ENCODE peak calls at places on chromosomes 6 and 20, in ten cellular contexts. One of them, this sample, is unnamed.

GRCh38 chr6:33343953-33344611 is 26.5 kb upstream of the ZBTB22 start:
- DNase-seq in astrocyte of the cerebellum: no peak
- DNase-seq in transverse colon: no peak
- DNase-seq in HCT116: no peak
- DNase-seq in adrenal gland: no peak
- DNase-seq in psoas muscle: no peak
- DNase-seq in brain microvascular endothelial cell: no peak
- DNase-seq in left lung: no peak
- DNase-seq in cardiac fibroblast: no peak
- DNase-seq in stomach: no peak
- DNase-seq in this sample: no peak

GRCh38 chr20:23652371-23652770 is 14.6 kb upstream of the CST3 start:
- DNase-seq in transverse colon: no peak
- DNase-seq in left lung: no peak
- DNase-seq in HCT116: no peak
- DNase-seq in stomach: no peak
- DNase-seq in cardiac fibroblast: no peak
- DNase-seq in adrenal gland: no peak
- DNase-seq in brain microvascular endothelial cell: peak
- DNase-seq in astrocyte of the cerebellum: no peak
- DNase-seq in psoas muscle: no peak
- DNase-seq in this sample: no peak

GRCh38 chr6:43869091-43869710 is 99.2 kb downstream of the VEGFA start:
- DNase-seq in cardiac fibroblast: no peak
- DNase-seq in stomach: no peak
- DNase-seq in psoas muscle: no peak
- DNase-seq in transverse colon: no peak
- DNase-seq in left lung: no peak
- DNase-seq in adrenal gland: no peak
- DNase-seq in HCT116: no peak
- DNase-seq in brain microvascular endothelial cell: no peak
- DNase-seq in astrocyte of the cerebellum: no peak
- DNase-seq in this sample: no peak

GRCh38 chr6:136039185-136039584 is 187.7 kb downstream of the PDE7B start:
- DNase-seq in adrenal gland: no peak
- DNase-seq in stomach: no peak
- DNase-seq in transverse colon: no peak
- DNase-seq in psoas muscle: no peak
- DNase-seq in left lung: no peak
- DNase-seq in cardiac fibroblast: peak
- DNase-seq in brain microvascular endothelial cell: no peak
- DNase-seq in HCT116: no peak
- DNase-seq in astrocyte of the cerebellum: no peak
- DNase-seq in this sample: no peak

GRCh38 chr20:5041433-5041832 is 40.1 kb upstream of the SLC23A2 start:
- DNase-seq in left lung: no peak
- DNase-seq in cardiac fibroblast: peak
- DNase-seq in adrenal gland: no peak
- DNase-seq in stomach: no peak
- DNase-seq in transverse colon: no peak
- DNase-seq in brain microvascular endothelial cell: peak
- DNase-seq in HCT116: no peak
- DNase-seq in astrocyte of the cerebellum: no peak
- DNase-seq in psoas muscle: no peak
- DNase-seq in this sample: no peak

GRCh38 chr6:10585232-10585887 is 64.2 kb downstream of the GCNT2 start:
- DNase-seq in astrocyte of the cerebellum: no peak
- DNase-seq in left lung: no peak
- DNase-seq in stomach: peak
- DNase-seq in brain microvascular endothelial cell: no peak
- DNase-seq in HCT116: no peak
- DNase-seq in psoas muscle: no peak
- DNase-seq in transverse colon: no peak
- DNase-seq in adrenal gland: no peak
- DNase-seq in cardiac fibroblast: no peak
- DNase-seq in this sample: no peak

GRCh38 chr20:11851646-11852045 is 66.0 kb upstream of the BTBD3 start:
- DNase-seq in transverse colon: no peak
- DNase-seq in brain microvascular endothelial cell: no peak
- DNase-seq in cardiac fibroblast: no peak
- DNase-seq in astrocyte of the cerebellum: no peak
- DNase-seq in psoas muscle: no peak
- DNase-seq in HCT116: no peak
- DNase-seq in left lung: no peak
- DNase-seq in adrenal gland: no peak
- DNase-seq in stomach: no peak
- DNase-seq in this sample: no peak

GRCh38 chr6:56827908-56828649 is 126.8 kb upstream of the BEND6 start:
- DNase-seq in brain microvascular endothelial cell: no peak
- DNase-seq in left lung: no peak
- DNase-seq in transverse colon: no peak
- DNase-seq in stomach: no peak
- DNase-seq in astrocyte of the cerebellum: no peak
- DNase-seq in adrenal gland: no peak
- DNase-seq in cardiac fibroblast: peak
- DNase-seq in HCT116: no peak
- DNase-seq in psoas muscle: no peak
- DNase-seq in this sample: no peak

GRCh38 chr6:30075987-30076311 is 380 bp upstream of the RNF39 start:
- DNase-seq in astrocyte of the cerebellum: no peak
- DNase-seq in adrenal gland: no peak
- DNase-seq in cardiac fibroblast: no peak
- DNase-seq in HCT116: no peak
- DNase-seq in brain microvascular endothelial cell: no peak
- DNase-seq in left lung: peak
- DNase-seq in stomach: peak
- DNase-seq in psoas muscle: no peak
- DNase-seq in transverse colon: no peak
- DNase-seq in this sample: no peak

GRCh38 chr6:30076333-30076732 is 764 bp upstream of the RNF39 start:
- DNase-seq in HCT116: no peak
- DNase-seq in adrenal gland: peak
- DNase-seq in stomach: no peak
- DNase-seq in astrocyte of the cerebellum: no peak
- DNase-seq in left lung: no peak
- DNase-seq in psoas muscle: no peak
- DNase-seq in cardiac fibroblast: no peak
- DNase-seq in transverse colon: no peak
- DNase-seq in brain microvascular endothelial cell: no peak
- DNase-seq in this sample: no peak

GRCh38 chr6:30073489-30074240 is 1.9 kb downstream of the RNF39 start:
- DNase-seq in left lung: no peak
- DNase-seq in astrocyte of the cerebellum: no peak
- DNase-seq in brain microvascular endothelial cell: no peak
- DNase-seq in psoas muscle: no peak
- DNase-seq in adrenal gland: no peak
- DNase-seq in transverse colon: no peak
- DNase-seq in HCT116: no peak
- DNase-seq in cardiac fibroblast: no peak
- DNase-seq in stomach: no peak
- DNase-seq in this sample: no peak

GRCh38 chr6:30074331-30075093 is 1.1 kb downstream of the RNF39 start:
- DNase-seq in HCT116: no peak
- DNase-seq in transverse colon: no peak
- DNase-seq in astrocyte of the cerebellum: no peak
- DNase-seq in brain microvascular endothelial cell: no peak
- DNase-seq in left lung: peak
- DNase-seq in adrenal gland: no peak
- DNase-seq in cardiac fibroblast: no peak
- DNase-seq in stomach: no peak
- DNase-seq in psoas muscle: no peak
- DNase-seq in this sample: no peak

GRCh38 chr6:30075094-30075986 is at the start of gene RNF39:
- DNase-seq in cardiac fibroblast: no peak
- DNase-seq in left lung: peak
- DNase-seq in adrenal gland: no peak
- DNase-seq in psoas muscle: no peak
- DNase-seq in transverse colon: peak
- DNase-seq in stomach: no peak
- DNase-seq in astrocyte of the cerebellum: no peak
- DNase-seq in brain microvascular endothelial cell: no peak
- DNase-seq in HCT116: no peak
- DNase-seq in this sample: no peak
- H3K4me3 ChIP-seq in cardiac fibroblast: no peak
- H3K4me3 ChIP-seq in left lung: peak
- H3K4me3 ChIP-seq in adrenal gland: no peak
- H3K4me3 ChIP-seq in psoas muscle: peak
- H3K4me3 ChIP-seq in transverse colon: no peak
- H3K4me3 ChIP-seq in stomach: peak
- H3K4me3 ChIP-seq in astrocyte of the cerebellum: peak
- H3K4me3 ChIP-seq in brain microvascular endothelial cell: no peak
- H3K4me3 ChIP-seq in HCT116: no peak
- H3K4me3 ChIP-seq in this sample: no peak

DNA sequence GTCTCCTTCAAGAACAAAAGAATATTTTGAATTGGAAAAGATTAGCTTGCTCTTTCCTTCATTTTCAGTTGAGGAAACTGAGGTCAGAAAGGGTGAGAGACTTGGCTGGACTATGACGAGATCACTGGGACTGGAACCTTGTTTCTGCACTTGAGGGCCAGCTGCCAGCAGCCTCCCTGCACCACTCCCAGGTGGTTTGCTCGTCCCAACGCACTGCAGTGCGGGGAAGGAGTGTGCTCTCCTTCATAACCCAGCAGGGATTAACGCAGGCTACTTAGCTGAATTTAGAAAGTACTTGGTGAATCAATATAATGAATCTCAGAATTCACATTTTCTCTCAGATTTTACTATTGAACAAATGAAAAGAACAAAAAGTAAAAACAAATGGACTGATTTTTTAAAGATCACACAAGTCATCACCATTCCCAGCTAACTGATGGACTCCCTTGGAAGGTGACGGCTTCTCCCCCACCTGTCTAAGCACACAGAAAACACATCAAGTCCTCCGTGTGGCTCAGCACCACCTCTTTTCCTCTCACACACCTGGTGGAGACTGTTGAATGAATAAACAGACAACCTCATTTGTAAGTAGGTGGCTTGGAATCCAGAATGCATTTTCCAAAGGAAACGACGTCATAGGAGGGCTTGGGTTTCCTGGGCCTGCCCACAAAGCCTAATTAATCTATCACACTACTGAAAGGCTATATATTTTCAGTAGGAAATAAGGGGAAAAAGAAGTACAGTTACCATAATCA is 120.9 kb downstream of the QRSL1 start:
- DNase-seq in transverse colon: no peak
- DNase-seq in left lung: no peak
- DNase-seq in cardiac fibroblast: no peak
- DNase-seq in astrocyte of the cerebellum: no peak
- DNase-seq in HCT116: no peak
- DNase-seq in brain microvascular endothelial cell: no peak
- DNase-seq in adrenal gland: no peak
- DNase-seq in psoas muscle: no peak
- DNase-seq in stomach: no peak
- DNase-seq in this sample: no peak
- TF ChIP-seq CTCF in transverse colon: no peak
- TF ChIP-seq CTCF in left lung: no peak
- TF ChIP-seq CTCF in cardiac fibroblast: no peak
- TF ChIP-seq CTCF in astrocyte of the cerebellum: no peak
- TF ChIP-seq CTCF in HCT116: no peak
- TF ChIP-seq CTCF in brain microvascular endothelial cell: no peak
- TF ChIP-seq CTCF in adrenal gland: no peak
- TF ChIP-seq CTCF in psoas muscle: no peak
- TF ChIP-seq CTCF in stomach: no peak
- TF ChIP-seq CTCF in this sample: no peak

GRCh38 chr6:97866616-97867015 is 583.6 kb upstream of the MMS22L start:
- DNase-seq in stomach: no peak
- DNase-seq in left lung: no peak
- DNase-seq in adrenal gland: no peak
- DNase-seq in brain microvascular endothelial cell: no peak
- DNase-seq in cardiac fibroblast: no peak
- DNase-seq in psoas muscle: no peak
- DNase-seq in astrocyte of the cerebellum: no peak
- DNase-seq in transverse colon: no peak
- DNase-seq in HCT116: no peak
- DNase-seq in this sample: no peak

GRCh38 chr6:97865612-97866011 is 582.6 kb upstream of the MMS22L start:
- DNase-seq in stomach: no peak
- DNase-seq in astrocyte of the cerebellum: no peak
- DNase-seq in transverse colon: no peak
- DNase-seq in HCT116: no peak
- DNase-seq in left lung: no peak
- DNase-seq in cardiac fibroblast: no peak
- DNase-seq in psoas muscle: no peak
- DNase-seq in adrenal gland: no peak
- DNase-seq in brain microvascular endothelial cell: no peak
- DNase-seq in this sample: no peak

GRCh38 chr6:97864366-97864765 is 581.4 kb upstream of the MMS22L start:
- DNase-seq in stomach: no peak
- DNase-seq in astrocyte of the cerebellum: no peak
- DNase-seq in left lung: no peak
- DNase-seq in psoas muscle: no peak
- DNase-seq in HCT116: no peak
- DNase-seq in adrenal gland: no peak
- DNase-seq in cardiac fibroblast: no peak
- DNase-seq in transverse colon: no peak
- DNase-seq in brain microvascular endothelial cell: no peak
- DNase-seq in this sample: no peak

GRCh38 chr6:97867177-97867576 is 584.2 kb upstream of the MMS22L start:
- DNase-seq in left lung: no peak
- DNase-seq in psoas muscle: no peak
- DNase-seq in HCT116: no peak
- DNase-seq in astrocyte of the cerebellum: no peak
- DNase-seq in stomach: no peak
- DNase-seq in brain microvascular endothelial cell: no peak
- DNase-seq in cardiac fibroblast: no peak
- DNase-seq in adrenal gland: no peak
- DNase-seq in transverse colon: no peak
- DNase-seq in this sample: no peak

DNA sequence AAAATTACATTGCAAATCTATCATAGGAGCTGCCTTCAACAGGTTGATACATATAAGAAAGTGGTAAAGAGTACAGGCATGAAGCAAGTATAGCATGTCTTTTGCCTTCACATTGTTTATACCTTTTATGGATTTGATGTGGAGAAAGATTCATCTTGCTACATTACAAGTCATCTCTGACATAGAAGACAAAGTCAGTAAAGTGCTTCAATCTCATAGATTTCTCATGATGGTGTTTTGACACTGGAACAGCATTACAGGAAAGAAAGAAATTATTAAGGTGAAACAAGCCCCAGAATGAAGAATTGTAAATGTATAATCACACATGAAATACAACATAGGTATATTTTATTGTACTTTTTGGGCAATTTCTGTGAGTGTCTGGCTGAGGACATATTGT is 580.7 kb upstream of the MMS22L start:
- DNase-seq in brain microvascular endothelial cell: no peak
- DNase-seq in transverse colon: no peak
- DNase-seq in astrocyte of the cerebellum: no peak
- DNase-seq in psoas muscle: no peak
- DNase-seq in adrenal gland: no peak
- DNase-seq in cardiac fibroblast: no peak
- DNase-seq in HCT116: no peak
- DNase-seq in left lung: no peak
- DNase-seq in stomach: no peak
- DNase-seq in this sample: no peak
- H3K4me3 ChIP-seq in brain microvascular endothelial cell: no peak
- H3K4me3 ChIP-seq in transverse colon: no peak
- H3K4me3 ChIP-seq in astrocyte of the cerebellum: no peak
- H3K4me3 ChIP-seq in psoas muscle: no peak
- H3K4me3 ChIP-seq in adrenal gland: no peak
- H3K4me3 ChIP-seq in cardiac fibroblast: no peak
- H3K4me3 ChIP-seq in HCT116: no peak
- H3K4me3 ChIP-seq in left lung: no peak
- H3K4me3 ChIP-seq in stomach: no peak
- H3K4me3 ChIP-seq in this sample: no peak

DNA sequence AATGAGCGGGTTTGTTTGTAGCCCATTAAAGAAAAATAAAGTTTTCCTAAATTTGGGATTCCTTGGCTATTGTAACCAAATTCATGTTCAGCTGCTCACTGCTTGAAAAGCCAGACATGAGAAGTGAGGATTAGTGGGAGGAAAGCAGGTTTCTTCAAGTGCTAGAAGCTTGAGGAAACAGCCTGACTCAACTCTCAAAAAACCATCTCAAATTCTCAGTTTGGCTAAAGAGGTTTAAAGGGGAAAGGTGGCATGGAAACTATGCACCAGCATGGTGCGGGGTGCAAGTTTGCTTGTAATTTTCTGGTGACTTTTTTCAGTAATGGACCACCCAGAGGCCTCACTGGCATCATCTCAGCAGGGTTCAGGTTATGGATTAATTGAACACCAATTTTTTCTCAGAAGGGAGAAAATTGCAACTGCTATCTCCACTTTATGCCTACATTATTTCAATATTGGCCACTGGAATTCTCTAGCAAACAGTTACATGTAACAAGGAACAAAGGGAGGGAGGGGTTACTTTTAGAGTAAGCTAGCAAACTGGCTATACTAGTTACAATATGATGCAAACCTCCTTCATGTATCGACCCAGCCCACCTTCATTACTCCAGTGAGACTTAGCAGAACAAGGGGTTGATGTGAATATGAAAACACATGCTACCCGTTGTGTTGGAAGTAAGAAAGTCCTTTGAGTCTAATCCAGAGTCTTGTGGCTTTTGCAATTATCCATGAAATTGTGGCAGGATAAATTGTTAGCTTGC is 85.0 kb upstream of the IFNGR1 start:
- DNase-seq in psoas muscle: no peak
- DNase-seq in brain microvascular endothelial cell: no peak
- DNase-seq in cardiac fibroblast: no peak
- DNase-seq in stomach: no peak
- DNase-seq in left lung: no peak
- DNase-seq in adrenal gland: no peak
- DNase-seq in transverse colon: no peak
- DNase-seq in astrocyte of the cerebellum: no peak
- DNase-seq in HCT116: no peak
- DNase-seq in this sample: no peak
- TF ChIP-seq CTCF in psoas muscle: no peak
- TF ChIP-seq CTCF in brain microvascular endothelial cell: no peak
- TF ChIP-seq CTCF in cardiac fibroblast: no peak
- TF ChIP-seq CTCF in stomach: no peak
- TF ChIP-seq CTCF in left lung: no peak
- TF ChIP-seq CTCF in adrenal gland: no peak
- TF ChIP-seq CTCF in transverse colon: no peak
- TF ChIP-seq CTCF in astrocyte of the cerebellum: no peak
- TF ChIP-seq CTCF in HCT116: no peak
- TF ChIP-seq CTCF in this sample: no peak